ENCODE peak calls at places on chromosomes 13 and 19, in seven cellular contexts. M is AG09319; D is CD8-positive, alpha-beta T cell; A is MCF 10A; V is GM23338; E is uterus; O is GM12865. P is an unnamed sample.
A peak's percentile ranks its signal among the peaks of the same experiment; 100 is the strongest.

GRCh38 chr13:26019881-26020535 is 31.8 kb downstream of the SHISA2 start:
- DNase-seq in M (no peak), D (no peak), A (peak; percentile 43), V (no peak), E (no peak), O (no peak), P (no peak)

GRCh38 chr13:42728507-42729180 is 52.7 kb upstream of the FAM216B start:
- DNase-seq in M (peak; percentile 70), D (no peak), A (peak; percentile 70), V (no peak), E (no peak), O (no peak), P (no peak)

GRCh38 chr13:83752141-83752540 is 130.1 kb downstream of the SLITRK1 start:
- DNase-seq in M (no peak), D (no peak), A (no peak), V (no peak), E (no peak), O (no peak), P (no peak)

GRCh38 chr13:22735381-22735995 is 445.3 kb upstream of the SGCG start:
- DNase-seq in M (no peak), D (no peak), A (no peak), V (peak; percentile 59), E (no peak), O (no peak), P (no peak)

GRCh38 chr13:23289917-23290357 is 109.2 kb downstream of the SGCG start:
- DNase-seq in M (no peak), D (no peak), A (peak; percentile 30), V (no peak), E (no peak), O (no peak), P (no peak)

GRCh38 chr19:55116232-55117062 is 990 bp downstream of the PPP1R12C start:
- DNase-seq in M (no peak), D (peak; percentile 45), A (peak; percentile 43), V (peak; percentile 63), E (peak; percentile 73), O (peak; percentile 68), P (peak; percentile 34)

GRCh38 chr13:82356667-82357066 is 1525.6 kb downstream of the SLITRK1 start:
- DNase-seq in M (no peak), D (no peak), A (peak; percentile 6), V (peak; percentile 28), E (no peak), O (no peak), P (no peak)

GRCh38 chr19:44748426-44749254 is at the start of gene BCL3:
- DNase-seq in M (peak; percentile 58), D (peak; percentile 81), A (no peak), V (peak; percentile 25), E (peak; percentile 65), O (peak; percentile 81), P (peak; percentile 86)

GRCh38 chr13:34864650-34865049 is 77.4 kb upstream of the NBEA start:
- DNase-seq in M (no peak), D (no peak), A (no peak), V (no peak), E (peak; percentile 21), O (no peak), P (no peak)

GRCh38 chr13:112442483-112443090 is 66.4 kb downstream of the SPACA7 start:
- DNase-seq in M (no peak), D (no peak), A (no peak), V (peak; percentile 24), E (no peak), O (no peak), P (no peak)

GRCh38 chr13:76820759-76821158 is 65.4 kb downstream of the KCTD12 start:
- DNase-seq in M (peak; percentile 53), D (no peak), A (no peak), V (peak; percentile 8), E (peak; percentile 61), O (no peak), P (no peak)

GRCh38 chr13:33032037-33032625 is 15.9 kb downstream of the KL start:
- DNase-seq in M (no peak), D (no peak), A (no peak), V (no peak), E (no peak), O (no peak), P (no peak)

GRCh38 chr19:10292206-10292788 is 2.5 kb downstream of the ICAM5 start:
- DNase-seq in M (no peak), D (peak; percentile 70), A (peak; percentile 70), V (peak; percentile 98), E (peak; percentile 53), O (peak; percentile 95), P (peak; percentile 73)

GRCh38 chr19:7925171-7925837 is 631 bp downstream of the CTXN1 start:
- DNase-seq in M (no peak), D (peak; percentile 85), A (peak; percentile 58), V (peak; percentile 89), E (peak; percentile 82), O (peak; percentile 84), P (peak; percentile 81)

GRCh38 chr19:42323473-42323851 is 2.0 kb upstream of the MEGF8 start:
- DNase-seq in M (no peak), D (no peak), A (no peak), V (peak; percentile 90), E (no peak), O (no peak), P (no peak)

GRCh38 chr19:45191324-45191845 is 12.8 kb downstream of the BLOC1S3 start:
- DNase-seq in M (no peak), D (no peak), A (peak; percentile 45), V (no peak), E (no peak), O (no peak), P (no peak)

GRCh38 chr13:110445183-110445582 is 116.3 kb downstream of the RAB20 start:
- DNase-seq in M (no peak), D (no peak), A (peak; percentile 57), V (no peak), E (no peak), O (peak; percentile 66), P (no peak)

GRCh38 chr19:31356587-31357314 is 7.5 kb upstream of the TSHZ3 start:
- DNase-seq in M (no peak), D (peak; percentile 55), A (no peak), V (peak; percentile 80), E (no peak), O (no peak), P (no peak)

GRCh38 chr19:27720155-27720554 is 1492.8 kb downstream of the UQCRFS1 start:
- DNase-seq in M (no peak), D (no peak), A (no peak), V (no peak), E (no peak), O (no peak), P (no peak)

GRCh38 chr13:45040626-45041025 is 51.3 kb downstream of the GPALPP1 start:
- DNase-seq in M (no peak), D (no peak), A (peak; percentile 24), V (no peak), E (no peak), O (no peak), P (no peak)

GRCh38 chr13:112716841-112717520 is 27.1 kb downstream of the ATP11A start:
- DNase-seq in M (no peak), D (no peak), A (no peak), V (no peak), E (no peak), O (no peak), P (no peak)

GRCh38 chr19:44764975-44765948 is 12.4 kb upstream of the CBLC start:
- DNase-seq in M (no peak), D (no peak), A (peak; percentile 52), V (no peak), E (no peak), O (no peak), P (no peak)

GRCh38 chr13:103394670-103395069 is 328.5 kb upstream of the SLC10A2 start:
- DNase-seq in M (no peak), D (no peak), A (no peak), V (no peak), E (no peak), O (no peak), P (no peak)

GRCh38 chr13:103386341-103386740 is 320.1 kb upstream of the SLC10A2 start:
- DNase-seq in M (no peak), D (no peak), A (peak; percentile 67), V (no peak), E (no peak), O (no peak), P (no peak)

GRCh38 chr13:103388839-103389238 is 322.6 kb upstream of the SLC10A2 start:
- DNase-seq in M (no peak), D (no peak), A (no peak), V (no peak), E (no peak), O (no peak), P (no peak)
- TF ChIP-seq CTCF in M (no peak), D (no peak), A (no peak), V (peak; percentile 44), E (no peak), O (no peak), P (no peak)

DNA sequence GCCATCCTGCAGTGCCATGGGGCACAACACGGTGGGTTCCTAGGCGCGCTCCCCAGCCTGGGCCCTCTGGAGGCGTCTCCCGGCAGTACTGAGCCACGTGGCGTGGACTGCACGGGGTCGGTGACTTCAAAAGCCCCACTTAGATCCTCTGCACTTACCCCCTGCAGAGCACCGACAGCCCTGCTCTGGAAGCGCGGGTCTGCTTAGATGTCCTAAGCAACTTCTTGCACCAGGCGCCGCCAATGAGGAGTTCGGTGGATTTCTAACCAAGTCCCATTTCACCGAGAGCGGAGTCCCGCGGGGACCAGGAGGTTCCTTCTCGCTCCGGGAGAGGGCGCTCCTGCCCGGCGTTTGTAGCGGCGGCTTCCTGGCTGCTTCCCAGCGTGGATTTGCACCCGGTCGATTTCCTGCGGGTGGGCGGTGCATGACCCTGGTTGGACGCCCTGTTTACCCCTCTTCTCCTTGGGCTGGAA is 25.2 kb upstream of the ZNF845 start:
- DNase-seq in M (no peak), D (peak; percentile 13), A (no peak), V (peak; percentile 96), E (no peak), O (no peak), P (no peak)
- TF ChIP-seq CTCF in M (peak; percentile 16), D (peak; percentile 37), A (peak; percentile 7), V (peak; percentile 92), E (no peak), O (no peak), P (no peak)

DNA sequence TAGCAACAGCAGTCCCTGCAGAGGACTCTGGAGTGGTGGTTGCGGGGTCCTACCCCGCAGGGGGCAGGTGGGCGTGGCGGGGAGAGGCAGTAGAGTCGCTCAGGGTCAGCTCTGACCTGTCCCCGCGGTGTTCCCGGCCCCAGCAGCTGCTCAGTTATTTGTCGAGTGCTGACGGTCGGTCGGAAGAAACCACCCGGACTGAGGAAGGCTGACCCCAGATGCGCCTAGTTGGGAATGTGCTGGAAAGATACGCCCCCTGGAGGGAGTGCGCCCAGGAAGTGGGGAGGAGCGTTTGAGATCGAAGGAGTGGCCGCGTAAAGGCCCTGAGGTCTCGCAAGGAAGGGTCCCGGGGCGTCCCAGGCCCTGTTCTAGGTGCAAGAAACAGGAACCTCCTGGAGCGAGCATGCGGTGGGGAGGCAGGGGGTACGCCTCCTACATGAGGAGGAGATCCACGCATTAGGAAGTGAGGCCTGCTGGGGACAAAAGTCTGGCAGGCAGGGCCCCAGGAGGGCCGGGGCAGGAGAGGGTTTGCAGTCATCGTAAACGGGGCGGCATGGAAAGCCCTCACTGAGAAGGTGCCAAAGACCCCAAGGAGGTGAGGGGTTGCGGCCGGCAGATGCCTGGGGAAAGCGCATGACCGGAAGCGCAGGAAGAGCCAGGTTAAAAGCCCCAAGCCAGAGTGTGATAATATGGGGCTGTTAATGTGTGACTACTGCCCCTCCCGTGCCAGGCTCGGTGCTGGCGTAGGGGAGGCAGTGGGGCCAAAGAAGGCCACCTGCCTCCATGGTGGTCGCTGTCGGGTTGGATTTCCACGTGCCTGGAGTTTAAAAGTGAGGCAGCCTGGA is 9.1 kb downstream of the CCDC8 start:
- DNase-seq in M (no peak), D (no peak), A (no peak), V (peak; percentile 70), E (peak; percentile 59), O (no peak), P (no peak)
- TF ChIP-seq CTCF in M (no peak), D (no peak), A (no peak), V (no peak), E (no peak), O (no peak), P (no peak)

GRCh38 chr13:36207672-36208071 is 6.7 kb downstream of the SOHLH2 start:
- DNase-seq in M (no peak), D (no peak), A (peak; percentile 34), V (peak; percentile 47), E (no peak), O (no peak), P (no peak)
- TF ChIP-seq CTCF in M (no peak), D (no peak), A (peak; percentile 13), V (peak; percentile 61), E (no peak), O (no peak), P (no peak)

P was measured in MM.1S.